ENCODE peak calls at places on chromosome 19, in four cellular contexts. One of them, this sample, is unnamed. For H3K4me1, the result is how much of the 10 kb centered on the place peaks cover.

GRCh38 chr19:5131866-5132561 is 163.1 kb downstream of the KDM4B start:
- DNase-seq in heart left ventricle: no peak
- DNase-seq in A549: no peak
- DNase-seq in sigmoid colon: no peak
- DNase-seq in this sample: no peak

GRCh38 chr19:33024398-33024797 is 40.3 kb downstream of the RHPN2 start:
- DNase-seq in heart left ventricle: no peak
- DNase-seq in A549: no peak
- DNase-seq in sigmoid colon: no peak
- DNase-seq in this sample: no peak

GRCh38 chr19:35211545-35212230 is 16.9 kb downstream of the FAM187B start:
- DNase-seq in heart left ventricle: peak
- DNase-seq in A549: no peak
- DNase-seq in sigmoid colon: peak
- DNase-seq in this sample: peak

GRCh38 chr19:17242431-17243208 is 3.1 kb downstream of the NR2F6 start:
- DNase-seq in heart left ventricle: no peak
- DNase-seq in A549: no peak
- DNase-seq in sigmoid colon: no peak
- DNase-seq in this sample: no peak

GRCh38 chr19:31348416-31349159 is 648 bp downstream of the TSHZ3 start:
- DNase-seq in heart left ventricle: peak
- DNase-seq in A549: no peak
- DNase-seq in sigmoid colon: peak
- DNase-seq in this sample: peak

GRCh38 chr19:41302624-41303351 is 7.2 kb upstream of the CCDC97 start:
- DNase-seq in heart left ventricle: no peak
- DNase-seq in A549: no peak
- DNase-seq in sigmoid colon: peak
- DNase-seq in this sample: no peak

GRCh38 chr19:6551607-6552450 is 21.0 kb downstream of the TNFSF9 start:
- DNase-seq in heart left ventricle: no peak
- DNase-seq in A549: peak
- DNase-seq in sigmoid colon: no peak
- DNase-seq in this sample: no peak

GRCh38 chr19:33397536-33398360 is 24.2 kb downstream of the CEBPG start:
- DNase-seq in heart left ventricle: peak
- DNase-seq in A549: no peak
- DNase-seq in sigmoid colon: peak
- DNase-seq in this sample: no peak

GRCh38 chr19:5479958-5480357 is 24.7 kb downstream of the ZNRF4 start:
- DNase-seq in heart left ventricle: no peak
- DNase-seq in A549: no peak
- DNase-seq in sigmoid colon: no peak
- DNase-seq in this sample: no peak

GRCh38 chr19:49347835-49348234 is 12.6 kb downstream of the CD37 start:
- DNase-seq in heart left ventricle: no peak
- DNase-seq in A549: peak
- DNase-seq in sigmoid colon: no peak
- DNase-seq in this sample: no peak
- TF ChIP-seq CTCF in heart left ventricle: no peak
- TF ChIP-seq CTCF in A549: no peak
- TF ChIP-seq CTCF in sigmoid colon: no peak
- TF ChIP-seq CTCF in this sample: peak

DNA sequence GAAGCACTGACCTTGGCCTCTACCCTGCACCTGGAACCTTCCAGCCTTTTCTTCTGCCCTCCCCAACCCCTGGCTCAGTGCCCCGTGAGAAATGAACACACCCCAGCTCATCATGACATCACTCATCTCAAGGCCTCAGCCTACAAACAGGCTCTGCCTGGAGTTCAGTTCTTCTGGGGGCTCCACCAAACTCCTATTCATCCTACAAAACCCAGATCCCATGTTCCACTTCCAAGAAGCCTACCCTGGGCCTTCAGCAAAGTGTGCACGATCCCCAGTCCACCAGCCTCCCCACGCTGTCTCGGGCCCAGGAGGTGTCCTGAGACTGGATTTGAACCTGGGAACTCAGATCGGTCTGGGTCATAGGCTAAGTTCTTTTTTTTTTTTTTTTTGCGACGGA is 9.0 kb upstream of the SHC2 start:
- DNase-seq in heart left ventricle: no peak
- DNase-seq in A549: no peak
- DNase-seq in sigmoid colon: no peak
- DNase-seq in this sample: no peak
- H3K4me1 ChIP-seq in heart left ventricle: under half
- H3K4me1 ChIP-seq in A549: under half
- H3K4me1 ChIP-seq in sigmoid colon: under half
- H3K4me1 ChIP-seq in this sample: under half

GRCh38 chr19:2035590-2035991 is 15.5 kb downstream of the MKNK2 start:
- DNase-seq in heart left ventricle: no peak
- DNase-seq in A549: no peak
- DNase-seq in sigmoid colon: peak
- DNase-seq in this sample: no peak

GRCh38 chr19:2033825-2034159 is 17.3 kb downstream of the MKNK2 start:
- DNase-seq in heart left ventricle: no peak
- DNase-seq in A549: no peak
- DNase-seq in sigmoid colon: peak
- DNase-seq in this sample: no peak

GRCh38 chr19:2036424-2036823 is 14.6 kb downstream of the MKNK2 start:
- DNase-seq in heart left ventricle: no peak
- DNase-seq in A549: no peak
- DNase-seq in sigmoid colon: no peak
- DNase-seq in this sample: no peak

GRCh38 chr19:2033115-2033824 is 17.8 kb upstream of the BTBD2 start:
- DNase-seq in heart left ventricle: no peak
- DNase-seq in A549: no peak
- DNase-seq in sigmoid colon: no peak
- DNase-seq in this sample: no peak

GRCh38 chr19:2034729-2035589 is 16.1 kb downstream of the MKNK2 start:
- DNase-seq in heart left ventricle: peak
- DNase-seq in A549: no peak
- DNase-seq in sigmoid colon: peak
- DNase-seq in this sample: no peak
- TF ChIP-seq POLR2A in heart left ventricle: no peak
- TF ChIP-seq POLR2A in A549: no peak
- TF ChIP-seq POLR2A in sigmoid colon: no peak
- TF ChIP-seq POLR2A in this sample: no peak

DNA sequence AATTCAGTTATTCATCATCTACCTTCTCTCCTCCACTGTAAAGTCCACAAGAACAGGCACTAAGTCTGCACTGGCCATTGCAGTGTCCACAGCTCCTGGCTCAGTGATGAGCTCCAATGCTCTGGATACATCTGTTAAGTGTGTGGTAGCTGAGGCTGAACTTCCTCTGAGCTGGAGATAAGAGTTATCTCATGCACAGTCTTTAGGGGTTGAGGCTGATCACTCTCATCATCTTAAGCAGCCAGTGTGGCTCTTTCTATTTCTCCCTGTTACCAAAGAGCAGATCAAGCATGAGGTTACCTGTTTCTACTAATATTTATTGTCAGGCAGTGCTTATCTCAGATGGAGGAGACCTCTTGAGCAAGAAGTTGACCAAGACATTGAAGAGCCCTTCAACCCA is 6.6 kb upstream of the OR10H2 start:
- DNase-seq in heart left ventricle: no peak
- DNase-seq in A549: no peak
- DNase-seq in sigmoid colon: no peak
- DNase-seq in this sample: no peak
- TF ChIP-seq CTCF in heart left ventricle: no peak
- TF ChIP-seq CTCF in A549: no peak
- TF ChIP-seq CTCF in sigmoid colon: no peak
- TF ChIP-seq CTCF in this sample: no peak

DNA sequence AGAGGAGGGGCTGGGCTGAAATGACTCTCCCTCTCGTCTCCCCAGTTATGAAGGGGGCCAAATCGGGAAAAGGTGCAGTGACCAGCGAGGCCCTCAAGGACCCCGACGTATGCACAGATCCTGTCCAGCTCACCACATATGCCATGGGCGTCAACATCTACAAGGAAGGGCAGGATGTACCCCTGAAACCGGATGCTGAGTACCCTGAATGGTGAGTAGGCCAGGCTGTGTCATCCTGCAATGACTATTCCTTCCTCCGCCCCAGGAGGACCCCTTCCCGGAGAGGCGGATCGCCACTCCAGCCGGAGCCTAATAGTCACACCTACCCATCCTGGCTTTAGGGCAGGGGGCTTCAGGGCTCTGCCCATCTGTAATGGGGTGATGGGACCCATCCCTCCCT is 2.6 kb downstream of the MRPL54 start:
- DNase-seq in heart left ventricle: no peak
- DNase-seq in A549: no peak
- DNase-seq in sigmoid colon: no peak
- DNase-seq in this sample: no peak
- H3K4me1 ChIP-seq in heart left ventricle: under half
- H3K4me1 ChIP-seq in A549: under half
- H3K4me1 ChIP-seq in sigmoid colon: under half
- H3K4me1 ChIP-seq in this sample: under half

DNA sequence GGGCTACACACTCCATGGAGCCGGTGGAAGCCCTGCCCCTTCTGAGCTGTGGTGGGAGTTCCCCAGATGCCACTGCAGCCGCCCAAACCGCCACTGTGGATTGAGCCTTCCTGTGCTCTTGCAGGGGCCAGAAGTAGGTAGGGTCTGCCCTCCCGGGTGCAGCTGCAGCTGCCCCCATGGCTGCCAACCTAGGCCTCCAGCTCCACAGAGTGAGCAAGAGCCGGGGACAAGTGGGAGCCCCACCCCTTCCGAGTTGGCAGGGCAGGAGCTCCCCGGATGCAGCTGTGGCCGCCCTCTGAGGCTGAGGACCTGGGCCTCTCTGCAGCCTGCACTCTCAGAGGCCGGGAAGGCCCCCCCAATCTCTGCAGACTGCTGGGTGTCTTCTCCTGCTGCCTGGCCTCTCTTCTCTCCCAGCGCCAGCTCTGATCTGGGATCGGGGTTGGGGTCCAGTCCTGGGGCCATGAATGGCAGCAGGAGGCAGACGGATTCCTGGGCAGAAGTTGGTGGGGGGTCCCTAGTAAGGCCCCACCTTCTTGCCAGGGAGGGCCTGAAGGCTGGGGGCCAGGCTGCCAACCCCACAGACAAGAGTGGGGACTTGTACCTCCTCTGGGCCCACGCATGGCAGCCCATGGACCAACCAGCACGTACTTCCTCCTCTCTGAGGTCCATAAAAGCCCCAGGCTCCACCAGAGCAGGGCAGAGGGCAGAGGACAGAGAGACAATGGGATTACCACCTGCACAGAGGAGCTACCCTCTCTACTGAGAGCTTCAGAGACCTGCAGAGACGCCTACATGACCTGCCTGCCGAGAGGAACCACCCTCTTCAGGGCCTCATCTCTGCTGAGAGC is 28.9 kb downstream of the AP2S1 start:
- DNase-seq in heart left ventricle: peak
- DNase-seq in A549: no peak
- DNase-seq in sigmoid colon: no peak
- DNase-seq in this sample: no peak
- TF ChIP-seq POLR2A in heart left ventricle: no peak
- TF ChIP-seq POLR2A in A549: no peak
- TF ChIP-seq POLR2A in sigmoid colon: no peak
- TF ChIP-seq POLR2A in this sample: no peak

DNA sequence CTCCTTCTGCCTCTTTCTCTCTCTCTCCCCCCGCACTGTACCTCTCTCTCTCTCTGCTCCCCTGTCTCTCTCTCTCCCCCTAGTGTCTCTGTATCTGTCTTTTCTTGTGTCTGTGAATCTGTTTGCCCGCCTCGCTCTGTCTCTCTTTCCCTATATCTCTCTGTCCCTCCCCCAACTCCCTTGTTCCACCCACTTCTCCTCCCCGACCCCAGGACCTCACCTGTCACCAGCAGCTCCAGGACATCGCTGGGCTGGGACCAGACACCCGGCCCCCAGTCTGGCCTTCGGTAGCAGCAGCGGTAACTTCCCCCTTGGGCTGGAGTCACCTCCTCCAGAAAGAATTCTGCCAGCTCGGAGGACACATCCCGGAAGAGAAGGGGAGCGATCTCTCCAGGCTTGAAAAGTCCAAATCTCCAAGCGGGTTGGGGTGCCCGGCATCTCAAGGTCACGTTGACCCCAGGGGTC is 3.9 kb downstream of the OSCAR start:
- DNase-seq in heart left ventricle: peak
- DNase-seq in A549: peak
- DNase-seq in sigmoid colon: peak
- DNase-seq in this sample: no peak
- TF ChIP-seq CTCF in heart left ventricle: no peak
- TF ChIP-seq CTCF in A549: no peak
- TF ChIP-seq CTCF in sigmoid colon: no peak
- TF ChIP-seq CTCF in this sample: no peak

DNA sequence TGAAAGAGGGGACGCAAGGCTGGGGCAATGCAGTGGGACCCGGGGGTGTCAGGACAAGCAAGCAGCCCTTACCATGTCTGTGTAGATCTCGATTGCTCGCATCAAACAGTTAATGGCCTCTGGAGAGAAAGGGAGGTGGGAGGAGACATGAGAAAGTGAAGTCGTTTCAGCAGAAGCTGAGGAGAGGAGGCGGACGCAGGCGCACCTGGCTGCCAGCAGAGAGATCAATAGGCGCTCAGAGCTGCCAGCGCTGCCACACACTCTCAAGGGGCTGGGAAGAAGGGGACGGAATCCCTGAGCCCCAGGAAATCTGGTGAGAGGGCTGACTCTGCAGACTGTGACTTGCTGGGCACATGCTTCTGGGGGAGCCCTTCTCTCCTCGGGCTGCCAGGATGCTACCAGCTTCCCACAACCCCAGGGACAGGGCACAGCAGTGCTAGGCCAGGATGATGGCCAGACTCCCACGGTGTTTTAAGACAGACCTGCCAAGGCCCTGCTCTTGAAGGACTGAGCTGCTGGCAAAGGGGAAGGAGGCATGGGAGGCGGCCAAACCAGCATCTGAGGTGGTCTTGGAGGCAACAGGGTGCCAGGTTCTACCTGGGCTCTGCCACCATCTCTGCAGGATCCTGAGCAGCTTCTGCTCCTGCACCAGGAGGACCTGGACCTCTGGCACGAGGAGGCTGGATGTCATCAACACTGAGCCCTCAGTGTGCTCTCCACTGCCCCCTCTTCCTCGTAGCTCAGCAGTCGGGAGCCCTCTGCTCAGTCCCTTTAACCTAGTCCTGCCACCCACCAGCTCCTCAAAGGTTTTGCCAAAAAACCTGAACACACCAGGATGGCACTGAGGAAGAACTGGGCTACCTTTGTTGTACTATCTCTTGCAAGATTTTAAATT is 11.7 kb upstream of the KPTN start:
- DNase-seq in heart left ventricle: peak
- DNase-seq in A549: no peak
- DNase-seq in sigmoid colon: no peak
- DNase-seq in this sample: no peak
- H3K4me1 ChIP-seq in heart left ventricle: under half
- H3K4me1 ChIP-seq in A549: under half
- H3K4me1 ChIP-seq in sigmoid colon: under half
- H3K4me1 ChIP-seq in this sample: under half